ENCODE peak calls at places on chromosome 4, in nine cellular contexts. E is esophagus squamous epithelium; R is NCI-H1092; C is activated effector memory CD4-positive, alpha-beta T cell treated with anti-CD3 and anti-CD28 coated beads, Interleukin-2, amount 50 U/mL, for 16 hours; N is T follicular helper cell; K is foreskin fibroblast; X is NCI-H1694; O is NCI-H2081; D is lung. J is an unnamed sample.

GRCh38 chr4:62898115-62898514 is 1511.1 kb downstream of the TECRL start:
- DNase-seq in R (no peak), C (no peak), D (no peak), N (no peak), E (no peak), X (no peak), O (no peak), K (no peak), J (no peak)

GRCh38 chr4:73486497-73486896 is 5.0 kb downstream of the AFM start:
- DNase-seq in X (no peak), R (no peak), O (no peak), C (no peak), D (no peak), E (no peak), N (no peak), K (no peak), J (no peak)

GRCh38 chr4:90718926-90719325 is 591.7 kb downstream of the CCSER1 start:
- DNase-seq in N (no peak), E (no peak), C (no peak), X (no peak), D (no peak), O (no peak), K (no peak), R (peak; percentile 36), J (no peak)

GRCh38 chr4:189029961-189030360 is 890.7 kb downstream of the TRIML1 start:
- DNase-seq in X (no peak), K (no peak), D (no peak), E (no peak), O (no peak), C (no peak), R (no peak), N (no peak), J (no peak)

GRCh38 chr4:104677122-104677521 is 182.4 kb upstream of the CXXC4 start:
- DNase-seq in C (no peak), X (peak; percentile 36), O (peak; percentile 60), D (no peak), N (no peak), K (no peak), R (peak; percentile 33), E (no peak), J (no peak)

GRCh38 chr4:36358173-36358572 is 76.8 kb downstream of the DTHD1 start:
- DNase-seq in D (no peak), O (no peak), E (no peak), C (no peak), X (no peak), N (no peak), R (no peak), K (no peak), J (no peak)

GRCh38 chr4:71830497-71831178 is 46.8 kb upstream of the GC start:
- DNase-seq in K (no peak), E (no peak), N (no peak), C (no peak), D (no peak), X (no peak), R (no peak), O (no peak), J (no peak)

GRCh38 chr4:133084421-133084820 is 64.7 kb upstream of the PCDH10 start:
- DNase-seq in X (no peak), K (no peak), R (no peak), E (no peak), D (no peak), O (no peak), C (no peak), N (no peak), J (no peak)

GRCh38 chr4:173257732-173258717 is 76.1 kb downstream of the HMGB2 start:
- DNase-seq in O (peak; percentile 52), E (no peak), X (peak; percentile 31), N (peak; percentile 39), D (peak; percentile 36), C (peak; percentile 79), K (peak; percentile 49), R (peak; percentile 18), J (peak; percentile 59)

GRCh38 chr4:125722009-125722408 is 407.3 kb downstream of the FAT4 start:
- DNase-seq in C (no peak), X (no peak), E (no peak), K (no peak), N (no peak), D (no peak), O (no peak), R (no peak), J (no peak)

GRCh38 chr4:54475546-54475945 is 182.2 kb upstream of the KIT start:
- DNase-seq in X (no peak), K (no peak), R (no peak), E (no peak), N (no peak), D (no peak), C (no peak), O (no peak), J (no peak)

GRCh38 chr4:82360298-82361177 is 13.3 kb downstream of the HNRNPD start:
- DNase-seq in R (no peak), E (no peak), O (no peak), X (no peak), C (no peak), D (no peak), K (no peak), N (no peak), J (no peak)

GRCh38 chr4:170202721-170203120 is 113.0 kb upstream of the AADAT start:
- DNase-seq in C (no peak), N (no peak), K (no peak), E (no peak), O (no peak), R (no peak), D (no peak), X (no peak), J (no peak)